ENCODE peak calls at places on chromosomes 1 and 21, in five cellular contexts. Q is natural killer cell, I is ascending aorta, R is HCT116, W is cardiac fibroblast. T is an unnamed sample.

GRCh38 chr1:190067592-190067991 is 410.1 kb downstream of the BRINP3 start:
- DNase-seq in I (no peak), Q (no peak), W (peak; percentile 3), R (no peak), T (no peak)

GRCh38 chr1:157626099-157626498 is 28.2 kb upstream of the FCRL4 start:
- DNase-seq in R (peak; percentile 34), I (no peak), W (no peak), Q (no peak), T (no peak)

GRCh38 chr1:68104155-68104554 is 53.7 kb upstream of the DIRAS3 start:
- DNase-seq in Q (no peak), R (no peak), I (no peak), W (peak; percentile 73), T (no peak)

GRCh38 chr1:63624911-63625310 is 31.7 kb downstream of the PGM1 start:
- DNase-seq in R (no peak), Q (no peak), I (no peak), W (peak; percentile 54), T (no peak)

GRCh38 chr1:14740016-14740415 is 141.5 kb downstream of the KAZN start:
- DNase-seq in I (no peak), W (no peak), R (no peak), Q (no peak), T (no peak)

GRCh38 chr1:41827991-41828570 is 90.6 kb downstream of the HIVEP3 start:
- DNase-seq in W (peak; percentile 35), I (no peak), Q (no peak), R (no peak), T (no peak)

GRCh38 chr1:201790261-201790660 is 38.7 kb upstream of the IPO9 start:
- DNase-seq in R (no peak), W (peak; percentile 77), Q (no peak), I (no peak), T (no peak)

GRCh38 chr1:172431721-172432192 is 11.3 kb downstream of the C1orf105 start:
- DNase-seq in Q (no peak), R (no peak), W (no peak), I (no peak), T (no peak)

GRCh38 chr1:11175461-11175860 is 13.7 kb upstream of the ANGPTL7 start:
- DNase-seq in R (no peak), W (no peak), I (no peak), Q (no peak), T (no peak)

GRCh38 chr1:243902100-243902499 is 52.1 kb upstream of the AKT3 start:
- DNase-seq in Q (no peak), I (no peak), R (no peak), W (no peak), T (no peak)

GRCh38 chr1:30400436-30400975 is 322.9 kb downstream of the MATN1 start:
- DNase-seq in W (no peak), I (no peak), Q (no peak), R (no peak), T (no peak)

DNA sequence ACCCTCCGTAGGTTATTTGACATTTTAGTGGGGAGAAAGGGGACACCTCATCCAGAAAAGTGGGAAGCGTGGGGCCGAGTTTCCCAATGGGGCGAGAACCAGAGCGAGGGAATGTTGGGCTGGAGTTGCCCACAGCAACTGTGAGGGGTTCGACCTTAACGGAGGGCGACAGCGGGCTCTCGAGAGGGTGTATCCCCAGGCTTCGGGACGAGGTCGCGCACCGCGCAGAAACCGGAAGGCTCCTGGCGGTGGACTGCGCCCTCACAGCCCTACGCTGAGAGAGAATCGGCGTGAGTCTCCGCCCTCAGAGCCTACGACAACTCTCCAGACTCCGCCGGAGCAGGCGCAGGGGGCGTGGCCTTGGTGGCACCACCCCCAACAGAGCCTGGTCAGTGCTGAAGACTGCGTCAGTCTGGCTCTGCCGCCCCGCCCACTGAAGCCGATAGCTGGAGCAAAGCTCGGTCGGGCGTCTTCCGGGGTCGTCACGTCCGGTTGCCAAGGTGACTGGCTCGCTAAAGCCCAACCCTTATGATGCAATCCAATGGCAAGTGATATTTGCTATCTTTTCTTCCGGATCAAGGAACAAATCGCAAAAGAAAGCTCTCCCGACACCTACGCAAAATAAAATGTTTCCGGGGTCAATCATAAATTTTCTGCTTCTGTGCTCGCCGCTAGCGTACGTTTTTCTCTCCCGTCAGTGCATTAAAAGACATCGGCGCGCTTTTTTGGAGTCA is at the start of gene LRIF1:
- DNase-seq in W (peak; percentile 100), I (peak; percentile 98), R (peak; percentile 95), Q (peak; percentile 100), T (peak; percentile 91)
- TF ChIP-seq CTCF in W (peak; percentile 63), I (peak; percentile 46), R (no peak), Q (no peak), T (peak; percentile 67)

GRCh38 chr1:93732514-93732913 is 50.9 kb upstream of the BCAR3 start:
- DNase-seq in I (no peak), Q (no peak), W (no peak), R (no peak), T (no peak)
- TF ChIP-seq CTCF in I (no peak), Q (no peak), W (peak; percentile 25), R (peak; percentile 28), T (peak; percentile 70)

GRCh38 chr1:203055166-203055799 is 29.0 kb downstream of the PPFIA4 start:
- DNase-seq in R (no peak), W (no peak), I (no peak), Q (no peak), T (no peak)

GRCh38 chr1:203057831-203058673 is 27.8 kb downstream of the MYOG start:
- DNase-seq in I (no peak), Q (no peak), W (no peak), R (no peak), T (no peak)

GRCh38 chr1:203058674-203058931 is 27.2 kb downstream of the MYOG start:
- DNase-seq in I (no peak), W (no peak), Q (no peak), R (no peak), T (no peak)

GRCh38 chr1:203055983-203056382 is 29.7 kb downstream of the PPFIA4 start:
- DNase-seq in Q (no peak), I (no peak), W (no peak), R (no peak), T (no peak)

GRCh38 chr1:203056516-203056915 is 29.3 kb downstream of the MYOG start:
- DNase-seq in I (no peak), Q (no peak), W (no peak), R (no peak), T (no peak)
- TF ChIP-seq CTCF in I (no peak), Q (no peak), W (peak; percentile 6), R (peak; percentile 47), T (peak; percentile 18)

GRCh38 chr1:56189946-56190920 is 389.1 kb downstream of the PLPP3 start:
- DNase-seq in I (no peak), R (peak; percentile 6), W (no peak), Q (no peak), T (no peak)
- TF ChIP-seq CTCF in I (no peak), R (peak; percentile 60), W (no peak), Q (no peak), T (peak; percentile 67)

GRCh38 chr21:28224191-28224755 is 768.4 kb downstream of the LTN1 start:
- DNase-seq in R (no peak), Q (no peak), W (no peak), I (no peak), T (no peak)

GRCh38 chr21:28215214-28215954 is 777.3 kb downstream of the LTN1 start:
- DNase-seq in R (no peak), W (peak; percentile 74), Q (no peak), I (no peak), T (no peak)

GRCh38 chr21:28221984-28222383 is 770.7 kb downstream of the LTN1 start:
- DNase-seq in Q (no peak), W (no peak), I (no peak), R (no peak), T (no peak)

GRCh38 chr21:28216976-28217523 is 775.6 kb downstream of the LTN1 start:
- DNase-seq in R (no peak), Q (no peak), I (no peak), W (no peak), T (no peak)

GRCh38 chr21:28220670-28221069 is 772.0 kb downstream of the LTN1 start:
- DNase-seq in W (peak; percentile 21), R (no peak), Q (no peak), I (no peak), T (no peak)
- TF ChIP-seq CTCF in W (no peak), R (no peak), Q (no peak), I (no peak), T (no peak)

T was measured in type B pancreatic cell.